ENCODE peak calls at places on chromosome 1, in nine cellular contexts. R is stomach, B is body of pancreas, L is heart left ventricle, O is IMR-90, P is spleen, Y is sigmoid colon, F is A549, G is prostate gland. Z is an unnamed sample. For H3K4me1, the result is how much of the 10 kb centered on the place peaks cover.

GRCh38 chr1:37660646-37661045 is 26.0 kb upstream of the RSPO1 start:
- DNase-seq in R (no peak), B (no peak), L (no peak), O (no peak), P (peak), Y (no peak), F (no peak), G (no peak), Z (no peak)

GRCh38 chr1:96472471-96472870 is 249.1 kb upstream of the PTBP2 start:
- DNase-seq in R (no peak), B (no peak), L (no peak), O (peak), P (no peak), Y (no peak), F (no peak), G (no peak), Z (no peak)

GRCh38 chr1:7388488-7389185 is 382.5 kb upstream of the VAMP3 start:
- DNase-seq in R (peak), B (no peak), L (peak), O (peak), P (peak), Y (peak), F (no peak), G (no peak), Z (no peak)

GRCh38 chr1:156102634-156103511 is 11.6 kb upstream of the LMNA start:
- DNase-seq in R (no peak), B (no peak), L (peak), O (peak), P (no peak), Y (peak), F (no peak), G (no peak), Z (no peak)

GRCh38 chr1:43933386-43934278 is at the start of gene ARTN:
- DNase-seq in R (peak), B (peak), L (no peak), O (no peak), P (no peak), Y (no peak), F (no peak), G (peak), Z (no peak)

GRCh38 chr1:184036517-184036949 is 995 bp downstream of the COLGALT2 start:
- DNase-seq in R (no peak), B (peak), L (peak), O (no peak), P (no peak), Y (peak), F (peak), G (no peak), Z (peak)

GRCh38 chr1:37150986-37151385 is 116.7 kb upstream of the GRIK3 start:
- DNase-seq in R (no peak), B (no peak), L (no peak), O (no peak), P (no peak), Y (no peak), F (no peak), G (no peak), Z (no peak)

GRCh38 chr1:209134001-209134400 is 449.5 kb upstream of the CAMK1G start:
- DNase-seq in R (no peak), B (no peak), L (no peak), O (no peak), P (no peak), Y (no peak), F (no peak), G (no peak), Z (no peak)

GRCh38 chr1:117812868-117813511 is 116.4 kb downstream of the GDAP2 start:
- DNase-seq in R (no peak), B (no peak), L (no peak), O (peak), P (no peak), Y (no peak), F (no peak), G (no peak), Z (no peak)

GRCh38 chr1:185402930-185403329 is 85.9 kb upstream of the IVNS1ABP start:
- DNase-seq in R (no peak), B (no peak), L (no peak), O (no peak), P (no peak), Y (no peak), F (no peak), G (no peak), Z (no peak)

GRCh38 chr1:215744419-215744818 is 177.3 kb downstream of the KCTD3 start:
- DNase-seq in R (no peak), B (no peak), L (no peak), O (peak), P (no peak), Y (no peak), F (no peak), G (no peak), Z (no peak)

GRCh38 chr1:115748396-115749130 is 20.0 kb downstream of the CASQ2 start:
- DNase-seq in R (no peak), B (no peak), L (no peak), O (peak), P (no peak), Y (no peak), F (peak), G (no peak), Z (no peak)

GRCh38 chr1:201530741-201531521 is 8.0 kb upstream of the NAV1 start:
- DNase-seq in R (peak), B (peak), L (peak), O (peak), P (no peak), Y (peak), F (peak), G (peak), Z (peak)

GRCh38 chr1:113949007-113949406 is 19.9 kb downstream of the HIPK1 start:
- DNase-seq in R (no peak), B (peak), L (no peak), O (no peak), P (no peak), Y (no peak), F (no peak), G (no peak), Z (no peak)

GRCh38 chr1:69315823-69316222 is 251.9 kb upstream of the LRRC7 start:
- DNase-seq in R (no peak), B (no peak), L (no peak), O (no peak), P (no peak), Y (no peak), F (no peak), G (no peak), Z (no peak)

GRCh38 chr1:77282866-77283539 is 1.2 kb downstream of the AK5 start:
- DNase-seq in R (no peak), B (no peak), L (no peak), O (peak), P (peak), Y (no peak), F (no peak), G (no peak), Z (peak)

GRCh38 chr1:56301791-56302190 is 277.6 kb downstream of the PLPP3 start:
- DNase-seq in R (no peak), B (no peak), L (no peak), O (peak), P (no peak), Y (no peak), F (peak), G (no peak), Z (no peak)

GRCh38 chr1:51058863-51059262 is 43.2 kb upstream of the C1orf185 start:
- DNase-seq in R (no peak), B (no peak), L (no peak), O (peak), P (no peak), Y (no peak), F (peak), G (no peak), Z (no peak)

GRCh38 chr1:26602378-26602959 is 72.9 kb downstream of the RPS6KA1 start:
- DNase-seq in R (no peak), B (peak), L (peak), O (peak), P (no peak), Y (no peak), F (peak), G (peak), Z (no peak)

GRCh38 chr1:228307218-228308023 is 99.2 kb downstream of the TRIM11 start:
- DNase-seq in R (peak), B (peak), L (no peak), O (no peak), P (peak), Y (no peak), F (no peak), G (no peak), Z (peak)
- H3K4me1 ChIP-seq in R (under half), B (under half), L (under half), O (under half), P (under half), Y (under half), F (under half), G (under half), Z (under half)

GRCh38 chr1:224533517-224533916 is 82.6 kb upstream of the CNIH3 start:
- DNase-seq in R (no peak), B (no peak), L (no peak), O (no peak), P (no peak), Y (no peak), F (no peak), G (no peak), Z (no peak)

GRCh38 chr1:224529844-224530243 is 86.3 kb upstream of the CNIH3 start:
- DNase-seq in R (no peak), B (no peak), L (no peak), O (no peak), P (no peak), Y (no peak), F (no peak), G (no peak), Z (no peak)

GRCh38 chr1:224535641-224536040 is 80.5 kb upstream of the CNIH3 start:
- DNase-seq in R (no peak), B (peak), L (no peak), O (no peak), P (no peak), Y (no peak), F (no peak), G (no peak), Z (no peak)

GRCh38 chr1:224539971-224540370 is 76.1 kb upstream of the CNIH3 start:
- DNase-seq in R (no peak), B (no peak), L (no peak), O (peak), P (no peak), Y (no peak), F (no peak), G (no peak), Z (no peak)

DNA sequence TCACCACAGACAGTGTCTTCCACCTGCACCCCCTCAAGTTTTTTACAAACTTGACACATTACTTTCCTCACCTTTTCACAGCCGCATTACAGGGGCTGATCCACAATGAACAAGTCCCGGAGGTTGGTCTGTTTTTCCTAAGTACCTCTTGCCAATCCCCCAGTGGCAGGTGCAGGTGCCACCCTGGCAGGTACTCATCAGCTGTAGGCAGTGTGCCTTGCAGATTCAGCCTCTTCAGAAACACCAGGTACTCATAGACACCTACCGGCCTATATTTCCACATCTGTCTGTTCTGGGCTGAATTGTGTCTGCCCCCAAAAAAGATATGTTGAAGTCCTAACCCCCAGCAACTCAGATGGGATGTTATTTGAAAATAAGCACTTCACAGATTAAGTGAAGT is 81.4 kb upstream of the CNIH3 start:
- DNase-seq in R (no peak), B (peak), L (no peak), O (no peak), P (no peak), Y (no peak), F (no peak), G (no peak), Z (no peak)
- TF ChIP-seq POLR2A in R (no peak), B (no peak), L (no peak), O (no peak), P (no peak), Y (no peak), F (no peak), G (no peak), Z (no peak)

DNA sequence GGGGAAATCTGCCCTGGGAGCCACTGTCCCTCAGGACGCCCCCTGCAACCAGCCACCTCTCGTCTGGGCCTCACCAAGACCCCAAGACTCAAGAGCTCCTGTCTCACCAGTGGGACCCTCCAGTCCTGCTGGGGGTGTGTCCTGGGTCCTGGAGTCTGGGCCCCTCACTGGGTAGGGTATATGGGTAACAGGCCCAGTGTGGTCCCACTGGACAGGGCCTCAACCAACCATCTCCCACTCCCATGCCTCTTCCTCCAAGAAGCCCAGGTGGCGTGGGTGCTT is 737 bp upstream of the VWA1 start:
- DNase-seq in R (no peak), B (no peak), L (no peak), O (no peak), P (no peak), Y (no peak), F (no peak), G (no peak), Z (no peak)
- H3K4me1 ChIP-seq in R (half or more), B (half or more), L (half or more), O (under half), P (under half), Y (under half), F (half or more), G (half or more), Z (under half)

GRCh38 chr1:40059292-40059959 is 18.9 kb downstream of the CAP1 start:
- DNase-seq in R (no peak), B (no peak), L (no peak), O (peak), P (no peak), Y (no peak), F (peak), G (no peak), Z (no peak)

GRCh38 chr1:40058097-40058452 is 17.5 kb downstream of the CAP1 start:
- DNase-seq in R (no peak), B (no peak), L (no peak), O (no peak), P (no peak), Y (no peak), F (no peak), G (no peak), Z (no peak)

GRCh38 chr1:40056519-40057309 is 16.2 kb downstream of the CAP1 start:
- DNase-seq in R (no peak), B (no peak), L (no peak), O (no peak), P (no peak), Y (no peak), F (no peak), G (no peak), Z (no peak)

GRCh38 chr1:40058453-40059291 is 18.1 kb downstream of the CAP1 start:
- DNase-seq in R (no peak), B (no peak), L (no peak), O (no peak), P (no peak), Y (no peak), F (no peak), G (no peak), Z (no peak)

DNA sequence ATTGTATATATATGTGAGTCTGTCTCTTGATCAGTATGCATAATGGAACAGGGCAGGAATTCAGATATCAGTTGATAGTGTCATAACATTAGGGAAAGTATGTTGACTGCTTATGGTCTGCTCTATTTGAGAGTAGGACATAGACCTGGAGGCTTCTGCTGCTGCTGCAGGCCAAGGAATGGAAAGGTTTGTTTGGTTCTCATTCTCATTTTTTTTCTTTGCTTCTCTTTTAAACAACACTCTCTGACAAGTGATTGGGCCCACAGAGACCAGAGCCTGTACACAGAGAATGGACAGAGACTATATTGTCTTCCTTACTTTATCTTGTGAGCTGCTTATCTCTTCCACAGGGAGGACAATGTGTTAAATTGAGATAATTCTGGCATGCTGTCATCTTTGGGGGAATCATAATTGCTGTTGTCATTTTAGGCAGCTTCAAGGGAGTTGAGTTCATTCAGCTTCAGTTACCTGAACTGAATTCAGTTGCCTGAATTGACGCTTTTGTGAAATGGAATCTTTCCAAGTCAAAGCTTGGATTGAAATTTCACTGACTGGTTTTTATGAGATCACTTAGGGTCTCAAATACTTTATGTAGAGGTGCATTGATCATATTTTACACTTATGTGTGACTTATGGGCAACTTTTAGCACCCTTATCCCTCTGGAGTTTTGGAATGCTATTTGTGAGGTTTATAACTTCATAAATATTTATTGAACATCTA is 16.9 kb downstream of the CAP1 start:
- DNase-seq in R (no peak), B (no peak), L (no peak), O (no peak), P (no peak), Y (no peak), F (no peak), G (no peak), Z (no peak)
- TF ChIP-seq POLR2A in R (no peak), B (no peak), L (no peak), O (no peak), P (no peak), Y (no peak), F (no peak), G (no peak), Z (no peak)